ENCODE peak calls at places on chromosomes 4 and X, in seven cellular contexts. K is BJ; O is heart right ventricle; C is activated CD4-positive, CD25-positive, alpha-beta regulatory T cell; D is lung; B is AG10803; N is IMR-90. I is an unnamed sample.

GRCh38 chrX:150575415-150575814 is 7.0 kb downstream of the MTM1 start:
- DNase-seq in K (no peak), O (no peak), C (no peak), D (peak), B (peak), N (peak), I (peak)

GRCh38 chr4:14862881-14863280 is 139.4 kb upstream of the CPEB2 start:
- DNase-seq in K (no peak), O (peak), C (no peak), D (no peak), B (no peak), N (no peak), I (no peak)

GRCh38 chr4:88106205-88106604 is 52.2 kb downstream of the ABCG2 start:
- DNase-seq in K (no peak), O (no peak), C (no peak), D (no peak), B (no peak), N (peak), I (peak)

GRCh38 chr4:181504846-181505374 is 738.3 kb upstream of the TENM3 start:
- DNase-seq in K (no peak), O (no peak), C (no peak), D (no peak), B (no peak), N (no peak), I (no peak)

GRCh38 chr4:114879916-114880315 is 233.5 kb downstream of the NDST4 start:
- DNase-seq in K (no peak), O (no peak), C (no peak), D (no peak), B (no peak), N (no peak), I (no peak)

GRCh38 chrX:76253432-76253831 is 80.6 kb downstream of the PBDC1 start:
- DNase-seq in K (no peak), O (peak), C (no peak), D (no peak), B (peak), N (peak), I (peak)

GRCh38 chrX:38991656-38992558 is 190.6 kb downstream of the MID1IP1 start:
- DNase-seq in K (no peak), O (no peak), C (no peak), D (no peak), B (no peak), N (peak), I (no peak)

GRCh38 chrX:111100191-111100590 is 4.2 kb downstream of the PAK3 start:
- DNase-seq in K (no peak), O (no peak), C (no peak), D (no peak), B (peak), N (peak), I (peak)

GRCh38 chr4:1344696-1345095 is 2.3 kb upstream of the UVSSA start:
- DNase-seq in K (no peak), O (no peak), C (no peak), D (no peak), B (no peak), N (peak), I (no peak)

GRCh38 chr4:40838742-40839141 is 89.0 kb downstream of the NSUN7 start:
- DNase-seq in K (no peak), O (no peak), C (no peak), D (no peak), B (no peak), N (peak), I (no peak)

GRCh38 chr4:13244342-13244905 is 239.7 kb downstream of the RAB28 start:
- DNase-seq in K (no peak), O (no peak), C (no peak), D (no peak), B (no peak), N (no peak), I (peak)

GRCh38 chr4:24489870-24490269 is 94.5 kb downstream of the DHX15 start:
- DNase-seq in K (no peak), O (peak), C (no peak), D (no peak), B (no peak), N (no peak), I (peak)

GRCh38 chr4:111793686-111794085 is 351.6 kb upstream of the FAM241A start:
- DNase-seq in K (no peak), O (no peak), C (no peak), D (no peak), B (no peak), N (no peak), I (no peak)

GRCh38 chr4:121679267-121679666 is 17.5 kb downstream of the ANXA5 start:
- DNase-seq in K (no peak), O (no peak), C (no peak), D (no peak), B (no peak), N (no peak), I (no peak)

GRCh38 chrX:130179579-130180215 is 7.9 kb downstream of the RAB33A start:
- DNase-seq in K (no peak), O (no peak), C (no peak), D (peak), B (no peak), N (peak), I (peak)

GRCh38 chrX:6708041-6708440 is 173.1 kb upstream of the VCX3A start:
- DNase-seq in K (peak), O (no peak), C (no peak), D (no peak), B (peak), N (no peak), I (no peak)

GRCh38 chrX:14351889-14352288 is 177.4 kb upstream of the GLRA2 start:
- DNase-seq in K (no peak), O (no peak), C (no peak), D (no peak), B (no peak), N (no peak), I (no peak)

GRCh38 chrX:8323356-8323755 is 141.3 kb upstream of the VCX3B start:
- DNase-seq in K (no peak), O (no peak), C (no peak), D (no peak), B (no peak), N (no peak), I (no peak)

GRCh38 chrX:87489071-87489470 is 28.5 kb upstream of the KLHL4 start:
- DNase-seq in K (no peak), O (no peak), C (no peak), D (no peak), B (no peak), N (no peak), I (peak)